ENCODE peak calls at places on chromosome 10, in four cellular contexts. One of them, this sample, is unnamed.
A peak's percentile ranks its signal among the peaks of the same experiment; 100 is the strongest.

GRCh38 chr10:70324341-70324861 is 40.6 kb upstream of the NPFFR1 start:
- DNase-seq in IMR-90: no peak
- DNase-seq in colonic mucosa: no peak
- DNase-seq in HFF-Myc: no peak
- DNase-seq in this sample: no peak

GRCh38 chr10:35451103-35452016 is 115.1 kb downstream of the CCNY start:
- DNase-seq in IMR-90: peak; percentile 63
- DNase-seq in colonic mucosa: no peak
- DNase-seq in HFF-Myc: no peak
- DNase-seq in this sample: peak; percentile 73

GRCh38 chr10:58412502-58412961 is 27.3 kb downstream of the TFAM start:
- DNase-seq in colonic mucosa: no peak
- DNase-seq in IMR-90: peak; percentile 63
- DNase-seq in HFF-Myc: no peak
- DNase-seq in this sample: peak; percentile 76

GRCh38 chr10:132391372-132392020 is 5.5 kb upstream of the PWWP2B start:
- DNase-seq in HFF-Myc: no peak
- DNase-seq in IMR-90: no peak
- DNase-seq in colonic mucosa: no peak
- DNase-seq in this sample: no peak

GRCh38 chr10:14369881-14370280 is 39.2 kb upstream of the FRMD4A start:
- DNase-seq in HFF-Myc: no peak
- DNase-seq in colonic mucosa: no peak
- DNase-seq in IMR-90: no peak
- DNase-seq in this sample: no peak

GRCh38 chr10:11782793-11783557 is 40.2 kb upstream of the PROSER2 start:
- DNase-seq in IMR-90: peak; percentile 58
- DNase-seq in colonic mucosa: no peak
- DNase-seq in HFF-Myc: peak; percentile 25
- DNase-seq in this sample: peak; percentile 71

GRCh38 chr10:132708936-132709335 is 77.0 kb downstream of the NKX6-2 start:
- DNase-seq in IMR-90: no peak
- DNase-seq in HFF-Myc: no peak
- DNase-seq in colonic mucosa: no peak
- DNase-seq in this sample: no peak

GRCh38 chr10:101066146-101066889 is 4.5 kb downstream of the KAZALD1 start:
- DNase-seq in colonic mucosa: peak; percentile 94
- DNase-seq in IMR-90: peak; percentile 57
- DNase-seq in HFF-Myc: no peak
- DNase-seq in this sample: peak; percentile 72

GRCh38 chr10:17348111-17349008 is 106.0 kb downstream of the ST8SIA6 start:
- DNase-seq in IMR-90: peak; percentile 79
- DNase-seq in colonic mucosa: no peak
- DNase-seq in HFF-Myc: peak; percentile 47
- DNase-seq in this sample: peak; percentile 75

GRCh38 chr10:109374215-109374614 is 549.1 kb downstream of the XPNPEP1 start:
- DNase-seq in HFF-Myc: no peak
- DNase-seq in IMR-90: peak; percentile 78
- DNase-seq in colonic mucosa: no peak
- DNase-seq in this sample: peak; percentile 4

GRCh38 chr10:63264852-63265617 is 131.9 kb downstream of the NRBF2 start:
- DNase-seq in colonic mucosa: peak; percentile 54
- DNase-seq in HFF-Myc: peak; percentile 32
- DNase-seq in IMR-90: peak; percentile 68
- DNase-seq in this sample: peak; percentile 76

GRCh38 chr10:124091646-124092269 is 1.6 kb downstream of the CHST15 start:
- DNase-seq in IMR-90: no peak
- DNase-seq in colonic mucosa: no peak
- DNase-seq in HFF-Myc: no peak
- DNase-seq in this sample: no peak

GRCh38 chr10:71661942-71662341 is 57.6 kb downstream of the C10orf105 start:
- DNase-seq in HFF-Myc: no peak
- DNase-seq in IMR-90: no peak
- DNase-seq in colonic mucosa: no peak
- DNase-seq in this sample: no peak

GRCh38 chr10:71659739-71660136 is 59.8 kb downstream of the C10orf105 start:
- DNase-seq in IMR-90: no peak
- DNase-seq in HFF-Myc: no peak
- DNase-seq in colonic mucosa: no peak
- DNase-seq in this sample: no peak

GRCh38 chr10:71659050-71659738 is 60.4 kb downstream of the C10orf105 start:
- DNase-seq in HFF-Myc: no peak
- DNase-seq in colonic mucosa: no peak
- DNase-seq in IMR-90: no peak
- DNase-seq in this sample: no peak

GRCh38 chr10:71660313-71660712 is 59.3 kb downstream of the C10orf105 start:
- DNase-seq in HFF-Myc: no peak
- DNase-seq in IMR-90: no peak
- DNase-seq in colonic mucosa: no peak
- DNase-seq in this sample: no peak

GRCh38 chr10:71661060-71661622 is 58.4 kb downstream of the C10orf105 start:
- DNase-seq in IMR-90: no peak
- DNase-seq in HFF-Myc: no peak
- DNase-seq in colonic mucosa: no peak
- DNase-seq in this sample: no peak
- TF ChIP-seq CTCF in IMR-90: no peak
- TF ChIP-seq CTCF in HFF-Myc: no peak
- TF ChIP-seq CTCF in colonic mucosa: no peak
- TF ChIP-seq CTCF in this sample: no peak

DNA sequence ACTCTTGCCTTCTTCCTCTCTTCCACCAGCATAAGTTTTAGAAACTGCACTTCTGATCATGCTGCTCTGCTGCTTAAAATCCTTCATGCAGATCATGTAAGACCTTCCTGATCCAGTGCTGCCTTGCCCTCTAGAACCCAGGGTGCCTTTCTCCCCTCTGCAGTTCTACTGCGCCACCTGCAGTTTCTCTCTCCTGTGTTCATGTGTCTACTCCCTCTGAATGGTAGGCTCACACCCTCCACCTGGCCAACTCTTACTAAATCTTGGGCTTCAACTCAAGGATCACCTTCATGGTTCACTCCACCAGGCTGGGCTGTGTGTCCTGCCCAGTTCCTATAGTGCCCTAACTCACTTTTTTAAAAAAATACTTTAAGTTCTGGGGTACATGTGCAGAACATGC is 174.6 kb upstream of the ITGB1 start:
- DNase-seq in IMR-90: no peak
- DNase-seq in colonic mucosa: no peak
- DNase-seq in HFF-Myc: no peak
- DNase-seq in this sample: no peak
- TF ChIP-seq CTCF in IMR-90: no peak
- TF ChIP-seq CTCF in colonic mucosa: no peak
- TF ChIP-seq CTCF in HFF-Myc: no peak
- TF ChIP-seq CTCF in this sample: peak; percentile 17

GRCh38 chr10:2914741-2915140 is 152.6 kb upstream of the PFKP start:
- DNase-seq in HFF-Myc: no peak
- DNase-seq in IMR-90: no peak
- DNase-seq in colonic mucosa: no peak
- DNase-seq in this sample: no peak
- TF ChIP-seq CTCF in HFF-Myc: no peak
- TF ChIP-seq CTCF in IMR-90: no peak
- TF ChIP-seq CTCF in colonic mucosa: no peak
- TF ChIP-seq CTCF in this sample: no peak

DNA sequence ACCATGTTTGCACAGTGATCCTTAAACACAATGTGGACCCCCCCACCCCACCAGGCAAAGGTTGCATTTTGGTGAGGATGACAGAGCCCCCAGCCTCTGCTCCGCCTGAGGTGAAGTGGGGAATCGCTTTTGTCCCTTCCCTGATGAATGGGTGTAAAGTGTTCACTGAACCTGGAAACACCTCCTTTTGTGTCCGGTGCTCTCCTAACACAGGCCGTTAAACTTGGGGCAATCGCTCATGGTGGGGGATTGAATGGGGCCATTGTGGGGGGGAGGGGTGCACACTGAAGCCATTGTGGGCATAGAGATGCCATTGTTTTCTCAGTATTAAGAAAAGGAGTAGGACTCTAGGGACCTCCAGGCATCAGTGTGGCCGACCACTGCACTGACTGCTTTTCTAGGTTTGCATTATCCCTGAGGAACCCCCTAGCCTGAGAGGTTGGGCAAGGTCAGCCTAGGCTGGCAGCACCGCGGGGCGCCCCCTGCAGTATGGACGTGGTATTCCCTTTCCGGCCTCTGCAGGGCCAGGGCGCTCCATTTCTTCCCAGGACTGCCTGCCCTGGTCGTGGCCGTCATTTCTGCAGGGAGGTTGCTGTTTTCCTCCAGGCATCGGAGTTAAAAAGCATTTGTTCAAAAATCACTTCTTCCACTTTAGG is 158.3 kb downstream of the TCF7L2 start:
- DNase-seq in IMR-90: no peak
- DNase-seq in colonic mucosa: peak; percentile 50
- DNase-seq in HFF-Myc: no peak
- DNase-seq in this sample: no peak
- TF ChIP-seq CTCF in IMR-90: peak; percentile 31
- TF ChIP-seq CTCF in colonic mucosa: peak; percentile 48
- TF ChIP-seq CTCF in HFF-Myc: peak; percentile 67
- TF ChIP-seq CTCF in this sample: peak; percentile 57

GRCh38 chr10:119728172-119728800 is 2.4 kb downstream of the INPP5F start:
- DNase-seq in IMR-90: no peak
- DNase-seq in colonic mucosa: no peak
- DNase-seq in HFF-Myc: no peak
- DNase-seq in this sample: no peak
- TF ChIP-seq CTCF in IMR-90: no peak
- TF ChIP-seq CTCF in colonic mucosa: no peak
- TF ChIP-seq CTCF in HFF-Myc: no peak
- TF ChIP-seq CTCF in this sample: no peak

DNA sequence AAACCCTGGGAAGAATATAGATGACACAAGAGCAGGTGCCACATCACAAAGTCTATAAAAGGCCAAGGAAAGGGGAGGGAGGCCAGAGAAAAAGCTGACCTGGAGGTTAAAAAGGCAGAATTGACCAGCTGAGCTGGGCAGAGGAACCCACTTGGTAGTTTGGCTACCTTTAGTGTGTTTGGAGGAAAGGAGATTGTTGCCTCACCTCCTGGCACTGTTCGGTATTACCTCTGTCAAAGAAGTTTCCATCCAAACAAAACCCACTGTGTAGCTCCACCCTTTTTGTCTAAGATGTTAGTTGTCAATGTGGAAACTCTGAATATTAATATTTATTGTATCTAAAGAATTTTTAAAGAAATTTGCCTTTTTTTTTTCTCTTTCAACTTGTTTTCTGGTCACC is 23.4 kb downstream of the ENTPD7 start:
- DNase-seq in HFF-Myc: no peak
- DNase-seq in colonic mucosa: no peak
- DNase-seq in IMR-90: no peak
- DNase-seq in this sample: no peak
- TF ChIP-seq CTCF in HFF-Myc: no peak
- TF ChIP-seq CTCF in colonic mucosa: no peak
- TF ChIP-seq CTCF in IMR-90: no peak
- TF ChIP-seq CTCF in this sample: no peak

DNA sequence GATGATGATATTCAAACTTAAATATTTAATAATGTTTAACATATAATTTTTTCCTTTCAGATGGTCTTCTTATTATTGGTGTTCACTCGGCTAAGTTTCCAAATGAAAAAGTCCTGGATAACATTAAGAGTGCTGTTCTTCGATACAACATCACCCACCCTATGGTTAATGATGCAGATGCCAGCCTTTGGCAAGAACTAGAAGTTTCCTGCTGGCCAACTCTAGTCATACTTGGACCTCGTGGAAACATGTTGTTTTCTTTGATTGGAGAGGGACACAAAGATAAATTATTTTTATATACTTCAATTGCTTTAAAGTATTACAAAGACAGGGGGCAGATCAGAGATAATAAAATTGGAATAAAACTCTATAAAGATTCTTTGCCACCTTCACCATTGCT is 22.0 kb downstream of the NHLRC2 start:
- DNase-seq in HFF-Myc: no peak
- DNase-seq in IMR-90: no peak
- DNase-seq in colonic mucosa: no peak
- DNase-seq in this sample: no peak
- TF ChIP-seq CTCF in HFF-Myc: no peak
- TF ChIP-seq CTCF in IMR-90: no peak
- TF ChIP-seq CTCF in colonic mucosa: no peak
- TF ChIP-seq CTCF in this sample: no peak

GRCh38 chr10:22958338-22958737 is 30.5 kb downstream of the ARMC3 start:
- DNase-seq in HFF-Myc: no peak
- DNase-seq in colonic mucosa: no peak
- DNase-seq in IMR-90: no peak
- DNase-seq in this sample: no peak
- TF ChIP-seq CTCF in HFF-Myc: no peak
- TF ChIP-seq CTCF in colonic mucosa: no peak
- TF ChIP-seq CTCF in IMR-90: no peak
- TF ChIP-seq CTCF in this sample: no peak

This sample was measured in fibroblast of villous mesenchyme.